ENCODE peak calls at places on chromosomes 16 and 17, in ten cellular contexts. R is posterior cingulate gyrus; T is cardiac fibroblast; D is SJCRH30; F is SHP77; K is effector memory CD4-positive, alpha-beta T cell; Q is activated CD4-positive, alpha-beta T cell treated with anti-CD3 and anti-CD28 coated beads for 24 hours; V is activated T-helper 9 cell treated with anti-CD3 and anti-CD28 coated beads, Interleukin-2, amount 50 U/mL, for 16 hours; O is astrocyte; M is lower lobe of right lung. X is an unnamed sample.

GRCh38 chr17:19384723-19385391 is 2.1 kb downstream of the MFAP4 start:
- DNase-seq in R (peak), T (peak), D (peak), F (no peak), K (no peak), Q (no peak), V (no peak), O (peak), M (peak), X (peak)

GRCh38 chr17:6045621-6046357 is 24.4 kb upstream of the WSCD1 start:
- DNase-seq in R (no peak), T (no peak), D (no peak), F (no peak), K (no peak), Q (no peak), V (no peak), O (no peak), M (no peak), X (no peak)

GRCh38 chr16:1673424-1674151 is 4.5 kb upstream of the JPT2 start:
- DNase-seq in R (no peak), T (no peak), D (no peak), F (no peak), K (no peak), Q (no peak), V (no peak), O (no peak), M (no peak), X (no peak)

GRCh38 chr17:17874478-17874877 is 37.7 kb upstream of the SREBF1 start:
- DNase-seq in R (no peak), T (no peak), D (peak), F (no peak), K (no peak), Q (no peak), V (no peak), O (peak), M (no peak), X (no peak)

GRCh38 chr16:71917900-71918299 is 22.6 kb downstream of the IST1 start:
- DNase-seq in R (no peak), T (peak), D (no peak), F (no peak), K (no peak), Q (no peak), V (no peak), O (peak), M (no peak), X (no peak)

GRCh38 chr16:15607700-15608396 is 35.1 kb downstream of the MARF1 start:
- DNase-seq in R (no peak), T (peak), D (peak), F (no peak), K (no peak), Q (no peak), V (no peak), O (peak), M (no peak), X (peak)

GRCh38 chr16:50537533-50538290 is 10.5 kb upstream of the NKD1 start:
- DNase-seq in R (no peak), T (no peak), D (no peak), F (no peak), K (no peak), Q (no peak), V (no peak), O (no peak), M (no peak), X (peak)

GRCh38 chr16:22878955-22879354 is 65.0 kb downstream of the HS3ST2 start:
- DNase-seq in R (no peak), T (no peak), D (no peak), F (no peak), K (no peak), Q (no peak), V (no peak), O (no peak), M (no peak), X (no peak)

GRCh38 chr17:9427460-9428315 is 147.9 kb downstream of the STX8 start:
- DNase-seq in R (no peak), T (no peak), D (peak), F (no peak), K (no peak), Q (no peak), V (no peak), O (no peak), M (no peak), X (no peak)

GRCh38 chr16:21684199-21684598 is 20.4 kb downstream of the OTOA start:
- DNase-seq in R (no peak), T (no peak), D (peak), F (peak), K (no peak), Q (peak), V (peak), O (no peak), M (no peak), X (no peak)

GRCh38 chr17:40551874-40552768 is 13.2 kb downstream of the CCR7 start:
- DNase-seq in R (no peak), T (peak), D (no peak), F (peak), K (no peak), Q (no peak), V (no peak), O (peak), M (peak), X (no peak)

GRCh38 chr17:6474906-6475305 is 30.7 kb downstream of the PIMREG start:
- DNase-seq in R (no peak), T (no peak), D (no peak), F (no peak), K (no peak), Q (no peak), V (no peak), O (no peak), M (no peak), X (no peak)

GRCh38 chr17:52106070-52106469 is 52.4 kb downstream of the CA10 start:
- DNase-seq in R (no peak), T (no peak), D (no peak), F (no peak), K (no peak), Q (no peak), V (no peak), O (no peak), M (no peak), X (no peak)

GRCh38 chr16:85463228-85463611 is 149.9 kb upstream of the GSE1 start:
- DNase-seq in R (no peak), T (no peak), D (no peak), F (no peak), K (no peak), Q (no peak), V (no peak), O (no peak), M (no peak), X (no peak)

GRCh38 chr17:44922746-44923470 is 7.6 kb upstream of the GFAP start:
- DNase-seq in R (peak), T (no peak), D (peak), F (no peak), K (no peak), Q (no peak), V (no peak), O (no peak), M (peak), X (no peak)

GRCh38 chr16:79972053-79972704 is 371.6 kb upstream of the MAF start:
- DNase-seq in R (no peak), T (no peak), D (no peak), F (no peak), K (no peak), Q (no peak), V (no peak), O (no peak), M (no peak), X (no peak)

GRCh38 chr17:69414408-69415274 is at the start of gene MAP2K6:
- DNase-seq in R (peak), T (peak), D (no peak), F (peak), K (peak), Q (peak), V (peak), O (peak), M (peak), X (peak)

GRCh38 chr16:12303649-12304048 is 327.1 kb downstream of the SNX29 start:
- DNase-seq in R (no peak), T (no peak), D (no peak), F (no peak), K (no peak), Q (no peak), V (no peak), O (no peak), M (no peak), X (no peak)

GRCh38 chr16:68372806-68373205 is 62.0 kb downstream of the PRMT7 start:
- DNase-seq in R (no peak), T (no peak), D (no peak), F (no peak), K (no peak), Q (no peak), V (no peak), O (no peak), M (peak), X (no peak)

GRCh38 chr17:55496094-55496881 is 15.0 kb downstream of the SMIM36 start:
- DNase-seq in R (no peak), T (peak), D (no peak), F (no peak), K (no peak), Q (no peak), V (no peak), O (peak), M (no peak), X (no peak)

GRCh38 chr16:1079341-1079740 is 6.8 kb downstream of the SSTR5 start:
- DNase-seq in R (no peak), T (no peak), D (no peak), F (no peak), K (no peak), Q (no peak), V (no peak), O (no peak), M (no peak), X (no peak)

GRCh38 chr17:6507535-6507934 is 48.8 kb downstream of the PITPNM3 start:
- DNase-seq in R (no peak), T (peak), D (no peak), F (no peak), K (no peak), Q (no peak), V (no peak), O (peak), M (no peak), X (no peak)

X was measured in CD14-positive monocyte.